ENCODE peak calls at places on chromosomes 6 and 20, in four cellular contexts. V is IMR-90, O is H9, Q is H1. A is an unnamed sample.

GRCh38 chr20:46558511-46558959 is 8.1 kb upstream of the OCSTAMP start:
- DNase-seq in O (no peak), V (peak), Q (no peak), A (peak)

GRCh38 chr6:136846046-136846445 is 23.7 kb downstream of the PEX7 start:
- DNase-seq in O (no peak), V (peak), Q (no peak), A (peak)

GRCh38 chr6:2102966-2103365 is 142.4 kb downstream of the GMDS start:
- DNase-seq in O (no peak), V (no peak), Q (no peak), A (no peak)

GRCh38 chr6:170290306-170291128 is at the start of gene DLL1:
- DNase-seq in V (peak), O (peak), Q (no peak), A (peak)

GRCh38 chr6:163165922-163166321 is 248.6 kb upstream of the QKI start:
- DNase-seq in V (no peak), O (no peak), Q (no peak), A (no peak)

GRCh38 chr6:142881290-142881689 is 63.7 kb downstream of the HIVEP2 start:
- DNase-seq in Q (no peak), V (peak), O (no peak), A (no peak)

GRCh38 chr20:51450221-51450712 is 92.3 kb downstream of the NFATC2 start:
- DNase-seq in Q (no peak), V (no peak), O (no peak), A (no peak)

GRCh38 chr6:127385668-127386385 is 42.4 kb upstream of the ECHDC1 start:
- DNase-seq in O (no peak), V (peak), Q (no peak), A (no peak)

GRCh38 chr6:153568601-153569000 is 437.5 kb upstream of the RGS17 start:
- DNase-seq in O (no peak), Q (no peak), V (no peak), A (peak)

GRCh38 chr6:114334237-114334636 is 8.6 kb downstream of the HS3ST5 start:
- DNase-seq in V (no peak), Q (no peak), O (no peak), A (peak)

GRCh38 chr20:60372822-60373221 is 414.6 kb downstream of the CDH26 start:
- DNase-seq in Q (no peak), V (no peak), O (no peak), A (no peak)

GRCh38 chr6:129644567-129645015 is 65.4 kb downstream of the ARHGAP18 start:
- DNase-seq in V (peak), O (no peak), Q (no peak), A (peak)

GRCh38 chr20:31860431-31861345 is 9.6 kb downstream of the DUSP15 start:
- DNase-seq in V (no peak), Q (no peak), O (peak), A (peak)

GRCh38 chr20:10540636-10541493 is 105.8 kb downstream of the SLX4IP start:
- DNase-seq in O (no peak), V (peak), Q (no peak), A (peak)

GRCh38 chr6:106334646-106335448 is 9.3 kb upstream of the ATG5 start:
- DNase-seq in Q (peak), V (peak), O (peak), A (peak)

GRCh38 chr6:44264154-44265002 is 973 bp downstream of the NFKBIE start:
- DNase-seq in O (no peak), Q (no peak), V (peak), A (no peak)

GRCh38 chr6:674956-675355 is 18.0 kb downstream of the EXOC2 start:
- DNase-seq in Q (no peak), O (no peak), V (no peak), A (no peak)

GRCh38 chr20:37319120-37319717 is 26.7 kb upstream of the SRC start:
- DNase-seq in O (no peak), Q (no peak), V (peak), A (peak)

GRCh38 chr20:24379116-24379927 is 90.1 kb upstream of the SYNDIG1 start:
- DNase-seq in O (peak), Q (no peak), V (peak), A (peak)

GRCh38 chr6:138987643-138988468 is at the start of gene REPS1:
- DNase-seq in O (peak), Q (peak), V (peak), A (peak)

GRCh38 chr6:2441881-2442475 is 196.6 kb upstream of the GMDS start:
- DNase-seq in Q (no peak), V (peak), O (no peak), A (no peak)

GRCh38 chr20:62885808-62886708 is 24.4 kb upstream of the TCFL5 start:
- DNase-seq in V (no peak), Q (no peak), O (no peak), A (no peak)

GRCh38 chr20:40805592-40805991 is 116.6 kb upstream of the MAFB start:
- DNase-seq in O (peak), Q (no peak), V (no peak), A (no peak)

GRCh38 chr6:25388776-25389175 is 109.6 kb downstream of the CARMIL1 start:
- DNase-seq in V (no peak), O (no peak), Q (no peak), A (no peak)

GRCh38 chr20:33419140-33419974 is 18.0 kb upstream of the CDK5RAP1 start:
- DNase-seq in O (no peak), Q (no peak), V (peak), A (no peak)

GRCh38 chr6:162058281-162058875 is 669.2 kb downstream of the PRKN start:
- DNase-seq in O (no peak), Q (no peak), V (no peak), A (peak)

GRCh38 chr6:131954099-131954774 is 3.1 kb upstream of the CCN2 start:
- DNase-seq in O (no peak), Q (no peak), V (peak), A (no peak)

GRCh38 chr20:391041-391711 is 10.6 kb downstream of the TRIB3 start:
- DNase-seq in V (no peak), O (no peak), Q (no peak), A (no peak)

GRCh38 chr20:41437836-41438235 is 71.2 kb upstream of the EMILIN3 start:
- DNase-seq in V (peak), O (no peak), Q (no peak), A (no peak)

GRCh38 chr6:70668499-70668812 is 773 bp downstream of the SMAP1 start:
- DNase-seq in O (no peak), Q (no peak), V (no peak), A (no peak)

GRCh38 chr6:110876170-110876773 is 1.7 kb downstream of the AMD1 start:
- DNase-seq in V (peak), Q (peak), O (peak), A (peak)

GRCh38 chr6:134774244-134774643 is 175.7 kb downstream of the ALDH8A1 start:
- DNase-seq in Q (no peak), V (peak), O (no peak), A (no peak)

GRCh38 chr20:62441986-62442539 is 14.7 kb upstream of the RBBP8NL start:
- DNase-seq in Q (no peak), V (no peak), O (no peak), A (no peak)

GRCh38 chr6:97668716-97669115 is 385.7 kb upstream of the MMS22L start:
- DNase-seq in V (no peak), O (no peak), Q (no peak), A (peak)

GRCh38 chr20:420721-421574 is 12.8 kb downstream of the RBCK1 start:
- DNase-seq in O (peak), Q (no peak), V (no peak), A (no peak)

GRCh38 chr6:88544986-88545612 is 379.0 kb upstream of the CNR1 start:
- DNase-seq in Q (no peak), V (no peak), O (no peak), A (no peak)
- H4K5ac ChIP-seq in Q (no peak), V (no peak), O (no peak), A (no peak)

DNA sequence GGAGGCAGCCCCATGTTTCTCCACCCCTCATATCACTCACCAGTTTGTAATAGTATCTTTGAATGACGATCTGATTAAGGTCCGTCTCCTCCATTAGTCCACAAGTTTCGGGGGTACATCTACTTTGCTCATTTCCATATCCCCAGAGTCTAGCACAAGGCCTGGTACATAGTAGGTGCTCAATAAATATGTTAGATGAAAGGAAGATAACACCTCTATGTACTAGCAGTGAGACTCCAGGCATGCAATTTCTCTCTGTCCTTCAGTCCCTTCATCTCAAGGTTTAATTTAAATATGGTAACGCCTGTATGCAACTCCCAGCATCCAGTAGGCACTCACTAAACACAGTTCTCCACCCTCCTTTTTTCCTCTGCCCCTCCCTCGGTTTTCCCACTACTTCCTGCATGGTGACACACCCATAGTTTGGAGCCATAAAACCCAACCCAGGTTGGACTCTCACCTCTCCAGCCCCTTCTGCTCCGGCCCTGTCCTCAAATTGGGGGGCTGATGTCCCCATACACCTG is 458 bp upstream of the HNF4A start:
- DNase-seq in Q (no peak), V (no peak), O (no peak), A (no peak)
- H3K18ac ChIP-seq in Q (no peak), V (no peak), O (no peak), A (no peak)

GRCh38 chr20:54347216-54347833 is 128.1 kb upstream of the DOK5 start:
- DNase-seq in Q (no peak), V (no peak), O (no peak), A (no peak)

GRCh38 chr20:54353337-54353736 is 122.1 kb upstream of the DOK5 start:
- DNase-seq in Q (no peak), O (no peak), V (no peak), A (no peak)

GRCh38 chr20:54355631-54356280 is 119.6 kb upstream of the DOK5 start:
- DNase-seq in V (peak), O (no peak), Q (no peak), A (no peak)

GRCh38 chr20:54350415-54350814 is 125.0 kb upstream of the DOK5 start:
- DNase-seq in O (no peak), V (peak), Q (no peak), A (no peak)

GRCh38 chr20:54351371-54352136 is 123.8 kb upstream of the DOK5 start:
- DNase-seq in V (no peak), Q (no peak), O (no peak), A (no peak)
- H4K5ac ChIP-seq in V (no peak), Q (no peak), O (no peak), A (no peak)

GRCh38 chr6:5782783-5783567 is 223.8 kb downstream of the NRN1 start:
- DNase-seq in Q (no peak), V (peak), O (no peak), A (no peak)

GRCh38 chr6:5786321-5787053 is 220.2 kb downstream of the NRN1 start:
- DNase-seq in Q (no peak), O (no peak), V (no peak), A (no peak)

GRCh38 chr6:5783584-5784089 is 223.1 kb downstream of the NRN1 start:
- DNase-seq in V (no peak), O (no peak), Q (no peak), A (peak)

GRCh38 chr6:5787054-5787720 is 219.5 kb downstream of the NRN1 start:
- DNase-seq in V (no peak), Q (no peak), O (no peak), A (no peak)

DNA sequence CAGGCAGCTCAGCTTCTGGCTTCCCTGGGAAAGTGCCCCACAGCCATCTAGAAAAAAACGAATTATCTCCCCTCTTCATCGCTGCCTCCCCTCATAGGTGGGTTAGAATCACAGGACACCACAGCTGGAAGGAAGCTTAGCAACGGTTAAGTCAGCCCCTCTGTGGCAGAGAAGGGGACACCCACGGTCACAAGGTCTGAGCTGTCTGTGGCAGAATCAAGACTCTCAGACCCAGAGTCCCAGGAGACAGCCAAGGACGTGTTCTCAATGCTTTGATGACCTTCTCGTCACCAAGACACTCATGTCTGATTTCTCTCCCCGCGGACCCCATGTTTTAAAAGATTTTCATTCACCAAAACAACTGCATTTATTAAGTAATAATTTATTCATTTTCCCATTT is 221.5 kb downstream of the NRN1 start:
- DNase-seq in V (no peak), Q (no peak), O (no peak), A (no peak)
- H3K18ac ChIP-seq in V (no peak), Q (no peak), O (no peak), A (no peak)

DNA sequence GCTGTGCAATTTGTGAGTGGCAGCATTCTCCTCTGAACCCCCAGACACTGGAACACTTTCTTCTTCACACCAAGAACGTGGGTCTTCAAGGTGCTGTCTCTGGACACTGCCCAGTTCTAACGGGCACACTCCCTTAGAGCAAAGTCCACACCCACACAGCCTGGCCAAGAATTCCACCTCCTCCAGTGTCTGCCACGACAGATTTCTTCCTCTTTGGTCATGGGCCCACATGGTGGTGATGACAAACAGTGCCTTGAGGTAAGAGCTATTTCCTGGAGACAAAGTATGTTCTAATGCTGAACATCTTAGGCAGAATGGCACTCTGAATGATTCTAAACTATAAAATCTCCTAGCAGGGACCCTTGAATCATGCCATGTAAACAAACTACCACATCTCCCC is 25.5 kb upstream of the SSTR4 start:
- DNase-seq in Q (no peak), V (no peak), O (no peak), A (no peak)
- H4K5ac ChIP-seq in Q (no peak), V (no peak), O (no peak), A (no peak)

DNA sequence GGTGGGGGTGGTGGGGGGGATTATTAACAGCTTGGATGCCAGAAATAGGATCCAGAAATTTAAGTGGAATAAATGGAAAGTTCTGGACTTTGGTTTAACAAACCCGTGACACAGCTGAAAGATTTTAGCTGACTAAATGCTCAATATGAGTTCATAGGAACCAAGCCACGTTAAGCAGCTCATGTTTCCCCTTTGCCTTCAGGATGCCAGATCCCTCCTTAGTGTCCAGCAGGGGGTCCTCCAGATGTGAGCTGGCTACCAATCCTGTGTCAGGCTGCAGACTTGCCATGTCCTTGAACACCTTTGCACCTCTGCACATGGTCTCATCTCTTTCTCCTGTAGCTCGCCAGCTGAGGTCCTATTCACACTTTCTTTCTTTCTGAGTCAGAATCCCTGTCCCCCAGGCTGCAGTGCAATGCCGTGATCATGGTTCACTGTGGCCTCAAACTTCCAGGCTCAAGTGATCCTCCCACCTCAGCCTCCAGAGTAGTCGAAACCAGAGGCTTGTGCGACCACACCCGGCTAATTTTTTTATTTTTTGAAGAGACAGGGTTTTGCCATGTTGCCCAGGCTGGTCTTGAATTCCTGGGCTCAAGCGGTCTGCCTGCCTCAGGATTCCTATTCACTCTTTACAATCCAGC is 133.3 kb upstream of the ARMC2 start:
- DNase-seq in V (peak), O (no peak), Q (no peak), A (no peak)
- H3K18ac ChIP-seq in V (no peak), O (no peak), Q (no peak), A (no peak)